ENCODE peak calls at places on chromosome 17, in four cellular contexts. One of them, this sample, is unnamed.

GRCh38 chr17:17401271-17401781 is 75.5 kb upstream of the MED9 start:
- DNase-seq in GM12878: no peak
- DNase-seq in HepG2: peak; percentile 56
- DNase-seq in H1: peak; percentile 70
- DNase-seq in this sample: no peak

GRCh38 chr17:75676461-75676860 is 9.3 kb downstream of the SAP30BP start:
- DNase-seq in GM12878: no peak
- DNase-seq in HepG2: no peak
- DNase-seq in H1: no peak
- DNase-seq in this sample: no peak

GRCh38 chr17:30821751-30822723 is 2.5 kb downstream of the CRLF3 start:
- DNase-seq in GM12878: no peak
- DNase-seq in HepG2: no peak
- DNase-seq in H1: no peak
- DNase-seq in this sample: no peak

GRCh38 chr17:12522743-12523181 is 142.9 kb upstream of the MYOCD start:
- DNase-seq in GM12878: no peak
- DNase-seq in HepG2: peak; percentile 29
- DNase-seq in H1: no peak
- DNase-seq in this sample: no peak

GRCh38 chr17:29718446-29719039 is 95.8 kb upstream of the CORO6 start:
- DNase-seq in GM12878: no peak
- DNase-seq in HepG2: no peak
- DNase-seq in H1: peak; percentile 39
- DNase-seq in this sample: peak; percentile 48

GRCh38 chr17:41777579-41778188 is 8.8 kb downstream of the JUP start:
- DNase-seq in GM12878: no peak
- DNase-seq in HepG2: peak; percentile 77
- DNase-seq in H1: no peak
- DNase-seq in this sample: no peak

GRCh38 chr17:58153046-58153445 is 4.9 kb downstream of the OR4D1 start:
- DNase-seq in GM12878: no peak
- DNase-seq in HepG2: no peak
- DNase-seq in H1: no peak
- DNase-seq in this sample: no peak

GRCh38 chr17:16820161-16820877 is 130.3 kb downstream of the CCDC144A start:
- DNase-seq in GM12878: no peak
- DNase-seq in HepG2: no peak
- DNase-seq in H1: no peak
- DNase-seq in this sample: no peak

GRCh38 chr17:47628014-47628413 is 21.7 kb upstream of the KPNB1 start:
- DNase-seq in GM12878: no peak
- DNase-seq in HepG2: no peak
- DNase-seq in H1: no peak
- DNase-seq in this sample: no peak

GRCh38 chr17:78343099-78343432 is 16.8 kb downstream of the SOCS3 start:
- DNase-seq in GM12878: no peak
- DNase-seq in HepG2: no peak
- DNase-seq in H1: no peak
- DNase-seq in this sample: no peak

GRCh38 chr17:42541041-42541833 is 5.2 kb downstream of the NAGLU start:
- DNase-seq in GM12878: no peak
- DNase-seq in HepG2: peak; percentile 94
- DNase-seq in H1: no peak
- DNase-seq in this sample: no peak

GRCh38 chr17:59762826-59763374 is 55.4 kb downstream of the VMP1 start:
- DNase-seq in GM12878: no peak
- DNase-seq in HepG2: no peak
- DNase-seq in H1: no peak
- DNase-seq in this sample: no peak

GRCh38 chr17:12730931-12731521 is 58.3 kb upstream of the ARHGAP44 start:
- DNase-seq in GM12878: no peak
- DNase-seq in HepG2: no peak
- DNase-seq in H1: peak; percentile 63
- DNase-seq in this sample: no peak

GRCh38 chr17:40059729-40060475 is 2.9 kb upstream of the THRA start:
- DNase-seq in GM12878: no peak
- DNase-seq in HepG2: no peak
- DNase-seq in H1: no peak
- DNase-seq in this sample: no peak

GRCh38 chr17:81058263-81058871 is 23.4 kb downstream of the BAIAP2 start:
- DNase-seq in GM12878: no peak
- DNase-seq in HepG2: no peak
- DNase-seq in H1: no peak
- DNase-seq in this sample: no peak

GRCh38 chr17:34412534-34412933 is 49.5 kb upstream of the CCL1 start:
- DNase-seq in GM12878: no peak
- DNase-seq in HepG2: no peak
- DNase-seq in H1: no peak
- DNase-seq in this sample: no peak

GRCh38 chr17:57270801-57271245 is 14.5 kb downstream of the MSI2 start:
- DNase-seq in GM12878: no peak
- DNase-seq in HepG2: no peak
- DNase-seq in H1: no peak
- DNase-seq in this sample: no peak

GRCh38 chr17:19727466-19728113 is 11.2 kb upstream of the SLC47A2 start:
- DNase-seq in GM12878: no peak
- DNase-seq in HepG2: no peak
- DNase-seq in H1: no peak
- DNase-seq in this sample: no peak

GRCh38 chr17:79019631-79020584 is 4.1 kb upstream of the C1QTNF1 start:
- DNase-seq in GM12878: no peak
- DNase-seq in HepG2: peak; percentile 79
- DNase-seq in H1: no peak
- DNase-seq in this sample: no peak

GRCh38 chr17:3692346-3692745 is 3.6 kb downstream of the P2RX5 start:
- DNase-seq in GM12878: no peak
- DNase-seq in HepG2: no peak
- DNase-seq in H1: peak; percentile 59
- DNase-seq in this sample: no peak

GRCh38 chr17:77423589-77424451 is 283.1 kb downstream of the SEC14L1 start:
- DNase-seq in GM12878: no peak
- DNase-seq in HepG2: no peak
- DNase-seq in H1: no peak
- DNase-seq in this sample: no peak

GRCh38 chr17:82229686-82230626 is 1.1 kb downstream of the SLC16A3 start:
- DNase-seq in GM12878: no peak
- DNase-seq in HepG2: peak; percentile 74
- DNase-seq in H1: no peak
- DNase-seq in this sample: no peak

GRCh38 chr17:1050996-1051925 is 54.3 kb downstream of the TIMM22 start:
- DNase-seq in GM12878: no peak
- DNase-seq in HepG2: no peak
- DNase-seq in H1: no peak
- DNase-seq in this sample: no peak

GRCh38 chr17:31068291-31068690 is 26.5 kb upstream of the NF1 start:
- DNase-seq in GM12878: no peak
- DNase-seq in HepG2: peak; percentile 37
- DNase-seq in H1: peak; percentile 86
- DNase-seq in this sample: no peak

GRCh38 chr17:17467720-17468119 is 9.1 kb upstream of the MED9 start:
- DNase-seq in GM12878: no peak
- DNase-seq in HepG2: no peak
- DNase-seq in H1: no peak
- DNase-seq in this sample: no peak

GRCh38 chr17:13626703-13627102 is 25.0 kb upstream of the HS3ST3A1 start:
- DNase-seq in GM12878: no peak
- DNase-seq in HepG2: no peak
- DNase-seq in H1: no peak
- DNase-seq in this sample: no peak

GRCh38 chr17:81733507-81734404 is 21.7 kb downstream of the SLC25A10 start:
- DNase-seq in GM12878: no peak
- DNase-seq in HepG2: peak; percentile 65
- DNase-seq in H1: peak; percentile 97
- DNase-seq in this sample: peak; percentile 36

GRCh38 chr17:31582151-31582907 is 190.9 kb downstream of the RAB11FIP4 start:
- DNase-seq in GM12878: peak; percentile 32
- DNase-seq in HepG2: no peak
- DNase-seq in H1: no peak
- DNase-seq in this sample: no peak

GRCh38 chr17:82112181-82112865 is 14.3 kb upstream of the FASN start:
- DNase-seq in GM12878: no peak
- DNase-seq in HepG2: no peak
- DNase-seq in H1: no peak
- DNase-seq in this sample: no peak

GRCh38 chr17:27907976-27908558 is 14.9 kb upstream of the LYRM9 start:
- DNase-seq in GM12878: no peak
- DNase-seq in HepG2: no peak
- DNase-seq in H1: no peak
- DNase-seq in this sample: no peak

GRCh38 chr17:63600569-63601438 is at the start of gene TACO1:
- DNase-seq in GM12878: peak; percentile 48
- DNase-seq in HepG2: peak; percentile 83
- DNase-seq in H1: peak; percentile 95
- DNase-seq in this sample: peak; percentile 73

GRCh38 chr17:41026668-41027471 is at the start of gene KRTAP1-5:
- DNase-seq in GM12878: no peak
- DNase-seq in HepG2: no peak
- DNase-seq in H1: no peak
- DNase-seq in this sample: no peak

GRCh38 chr17:57482657-57483056 is 226.3 kb downstream of the MSI2 start:
- DNase-seq in GM12878: no peak
- DNase-seq in HepG2: no peak
- DNase-seq in H1: no peak
- DNase-seq in this sample: no peak

GRCh38 chr17:36657763-36658490 is 56.5 kb downstream of the MRM1 start:
- DNase-seq in GM12878: no peak
- DNase-seq in HepG2: no peak
- DNase-seq in H1: peak; percentile 86
- DNase-seq in this sample: no peak

GRCh38 chr17:73371285-73371684 is 59.5 kb upstream of the CDC42EP4 start:
- DNase-seq in GM12878: no peak
- DNase-seq in HepG2: no peak
- DNase-seq in H1: no peak
- DNase-seq in this sample: no peak
- TF ChIP-seq ZNF274 in GM12878: no peak
- TF ChIP-seq ZNF274 in HepG2: no peak
- TF ChIP-seq ZNF274 in H1: no peak
- TF ChIP-seq ZNF274 in this sample: no peak

DNA sequence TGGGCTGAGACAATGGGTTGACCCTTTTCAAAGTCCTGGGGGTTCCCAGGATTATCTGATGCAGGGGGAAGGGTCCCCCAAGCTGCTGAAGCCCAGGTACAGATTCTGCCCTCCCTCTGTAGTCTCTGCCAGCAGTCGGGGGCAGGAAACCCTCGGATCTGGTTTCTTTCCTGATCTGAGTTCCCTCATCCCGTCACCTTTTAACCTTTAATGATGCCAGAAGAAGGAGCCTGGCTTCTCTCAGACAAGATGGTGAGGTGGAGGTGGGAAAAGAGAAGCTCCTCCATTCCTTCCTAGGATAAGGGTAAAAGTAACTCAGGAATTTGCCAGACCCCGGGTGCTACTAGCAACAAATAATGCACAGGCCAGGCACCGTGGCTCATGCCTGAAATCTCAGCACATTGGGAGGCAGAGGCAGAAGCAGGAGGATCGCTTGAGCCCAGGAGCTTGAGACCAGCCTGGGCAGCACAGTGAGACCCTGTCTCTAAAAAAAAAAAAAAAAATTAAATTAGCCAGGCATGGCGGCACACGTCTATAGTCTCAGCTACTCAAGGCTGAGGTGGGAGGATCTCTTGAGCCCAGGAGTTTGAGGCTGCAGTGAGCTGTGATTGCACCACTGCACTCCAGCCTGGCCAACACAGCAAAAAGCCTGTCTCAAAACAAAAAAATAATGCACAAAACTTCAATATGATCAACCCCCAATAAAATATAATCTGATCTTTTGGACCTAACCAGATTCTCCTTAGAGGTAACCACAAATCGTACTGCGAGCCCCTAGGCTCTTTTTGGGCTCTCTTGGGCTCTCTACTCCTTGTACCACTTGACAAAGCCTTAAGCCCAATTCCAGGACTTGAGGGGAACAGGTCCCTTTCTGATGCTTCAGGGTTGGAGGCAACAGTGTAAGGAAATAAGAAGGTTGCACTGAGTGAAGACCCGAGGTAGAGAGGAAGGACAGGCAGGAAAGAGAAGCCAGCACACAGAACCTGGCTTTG is 5.7 kb downstream of the CDC42EP4 start:
- DNase-seq in GM12878: no peak
- DNase-seq in HepG2: no peak
- DNase-seq in H1: no peak
- DNase-seq in this sample: no peak
- TF ChIP-seq SUZ12 in GM12878: no peak
- TF ChIP-seq SUZ12 in HepG2: no peak
- TF ChIP-seq SUZ12 in H1: no peak
- TF ChIP-seq SUZ12 in this sample: no peak

GRCh38 chr17:56173026-56173425 is 19.8 kb downstream of the ANKFN1 start:
- DNase-seq in GM12878: no peak
- DNase-seq in HepG2: no peak
- DNase-seq in H1: no peak
- DNase-seq in this sample: no peak

GRCh38 chr17:56175299-56175935 is 22.1 kb downstream of the ANKFN1 start:
- DNase-seq in GM12878: no peak
- DNase-seq in HepG2: no peak
- DNase-seq in H1: no peak
- DNase-seq in this sample: no peak

GRCh38 chr17:56174421-56174820 is 21.1 kb downstream of the ANKFN1 start:
- DNase-seq in GM12878: no peak
- DNase-seq in HepG2: no peak
- DNase-seq in H1: no peak
- DNase-seq in this sample: no peak

GRCh38 chr17:56172517-56172982 is 19.3 kb downstream of the ANKFN1 start:
- DNase-seq in GM12878: no peak
- DNase-seq in HepG2: no peak
- DNase-seq in H1: no peak
- DNase-seq in this sample: no peak

GRCh38 chr17:56173958-56174357 is 20.7 kb downstream of the ANKFN1 start:
- DNase-seq in GM12878: no peak
- DNase-seq in HepG2: no peak
- DNase-seq in H1: no peak
- DNase-seq in this sample: no peak
- TF ChIP-seq ZNF274 in GM12878: no peak
- TF ChIP-seq ZNF274 in HepG2: no peak
- TF ChIP-seq ZNF274 in H1: no peak
- TF ChIP-seq ZNF274 in this sample: no peak

DNA sequence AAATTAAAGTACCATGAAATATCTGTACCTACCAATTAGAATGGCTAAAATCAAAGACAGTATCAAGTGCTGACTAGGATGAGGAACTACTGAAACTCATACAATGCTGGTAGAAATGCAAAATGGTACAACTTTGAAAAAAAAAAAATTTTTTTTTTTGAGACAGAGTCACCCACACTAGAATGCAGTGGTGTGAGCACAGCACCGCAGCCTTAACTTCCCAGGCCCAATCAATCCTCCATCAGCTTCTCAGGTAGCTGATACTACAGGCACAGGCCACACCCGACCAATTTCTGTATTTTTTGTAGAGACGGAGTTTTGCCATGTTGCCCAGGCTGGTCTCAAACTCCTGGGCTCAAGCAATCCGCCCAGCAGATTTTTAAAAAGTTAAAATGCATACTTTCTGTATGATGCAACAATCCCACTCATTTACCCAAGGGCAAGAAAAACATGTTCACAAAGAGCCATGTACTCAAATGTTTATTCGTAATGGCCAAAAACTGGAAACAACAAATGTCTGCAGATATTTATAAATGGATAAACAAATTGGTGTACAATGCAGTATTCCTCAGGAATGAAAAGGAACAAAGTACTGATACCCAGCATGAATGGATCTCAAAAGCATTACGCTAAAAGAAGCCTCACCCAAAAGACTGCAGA is 8.7 kb downstream of the SMURF2 start:
- DNase-seq in GM12878: no peak
- DNase-seq in HepG2: no peak
- DNase-seq in H1: no peak
- DNase-seq in this sample: no peak
- TF ChIP-seq SUZ12 in GM12878: no peak
- TF ChIP-seq SUZ12 in HepG2: no peak
- TF ChIP-seq SUZ12 in H1: no peak
- TF ChIP-seq SUZ12 in this sample: no peak